ENCODE peak calls at places on chromosome 9, in ten cellular contexts. H, U, E, L, N, G, S, W, R and Z are unnamed samples.

GRCh38 chr9:33257276-33257675 is 7.2 kb downstream of the BAG1 start:
- DNase-seq in H (no peak), U (no peak), E (no peak), L (no peak), N (no peak), G (no peak), S (no peak), W (peak; percentile 0), R (no peak), Z (no peak)

GRCh38 chr9:34552606-34552981 is 29.8 kb upstream of the ENHO start:
- DNase-seq in H (peak; percentile 54), U (no peak), E (no peak), L (no peak), N (no peak), G (no peak), S (no peak), W (no peak), R (no peak), Z (peak; percentile 35)

GRCh38 chr9:133739408-133740280 is 1.5 kb upstream of the SARDH start:
- DNase-seq in H (no peak), U (no peak), E (no peak), L (no peak), N (no peak), G (no peak), S (no peak), W (no peak), R (no peak), Z (peak; percentile 62)

GRCh38 chr9:110536802-110537201 is 42.7 kb downstream of the SVEP1 start:
- DNase-seq in H (no peak), U (no peak), E (no peak), L (no peak), N (no peak), G (no peak), S (no peak), W (no peak), R (no peak), Z (no peak)

GRCh38 chr9:36006541-36006940 is 30.2 kb upstream of the RECK start:
- DNase-seq in H (no peak), U (no peak), E (no peak), L (no peak), N (no peak), G (no peak), S (no peak), W (no peak), R (no peak), Z (no peak)

GRCh38 chr9:92406506-92406905 is 2.1 kb upstream of the OGN start:
- DNase-seq in H (peak; percentile 79), U (peak; percentile 26), E (peak; percentile 3), L (no peak), N (no peak), G (no peak), S (peak; percentile 21), W (no peak), R (peak; percentile 65), Z (peak; percentile 69)

GRCh38 chr9:38240051-38240450 is 152.5 kb upstream of the ALDH1B1 start:
- DNase-seq in H (no peak), U (no peak), E (no peak), L (no peak), N (no peak), G (no peak), S (no peak), W (peak; percentile 14), R (no peak), Z (no peak)

GRCh38 chr9:124969401-124969800 is 28.5 kb upstream of the GOLGA1 start:
- DNase-seq in H (no peak), U (no peak), E (no peak), L (no peak), N (no peak), G (no peak), S (no peak), W (no peak), R (no peak), Z (no peak)

GRCh38 chr9:87112656-87113055 is 165.3 kb upstream of the GAS1 start:
- DNase-seq in H (no peak), U (no peak), E (no peak), L (no peak), N (no peak), G (no peak), S (no peak), W (no peak), R (no peak), Z (no peak)

GRCh38 chr9:89655990-89656657 is 51.3 kb downstream of the GADD45G start:
- DNase-seq in H (peak; percentile 83), U (no peak), E (no peak), L (no peak), N (no peak), G (no peak), S (no peak), W (no peak), R (no peak), Z (peak; percentile 72)

GRCh38 chr9:68545033-68545705 is 4.5 kb upstream of the TMEM252 start:
- DNase-seq in H (no peak), U (no peak), E (no peak), L (no peak), N (no peak), G (no peak), S (peak; percentile 32), W (no peak), R (no peak), Z (no peak)

GRCh38 chr9:68548241-68548640 is 7.6 kb upstream of the TMEM252 start:
- DNase-seq in H (no peak), U (no peak), E (no peak), L (no peak), N (no peak), G (no peak), S (no peak), W (no peak), R (no peak), Z (no peak)

GRCh38 chr9:68551191-68551590 is 10.5 kb upstream of the TMEM252 start:
- DNase-seq in H (no peak), U (peak; percentile 60), E (no peak), L (no peak), N (no peak), G (peak; percentile 66), S (peak; percentile 12), W (no peak), R (no peak), Z (no peak)

GRCh38 chr9:68547417-68547816 is 6.7 kb upstream of the TMEM252 start:
- DNase-seq in H (no peak), U (no peak), E (no peak), L (no peak), N (no peak), G (no peak), S (no peak), W (no peak), R (no peak), Z (no peak)

DNA sequence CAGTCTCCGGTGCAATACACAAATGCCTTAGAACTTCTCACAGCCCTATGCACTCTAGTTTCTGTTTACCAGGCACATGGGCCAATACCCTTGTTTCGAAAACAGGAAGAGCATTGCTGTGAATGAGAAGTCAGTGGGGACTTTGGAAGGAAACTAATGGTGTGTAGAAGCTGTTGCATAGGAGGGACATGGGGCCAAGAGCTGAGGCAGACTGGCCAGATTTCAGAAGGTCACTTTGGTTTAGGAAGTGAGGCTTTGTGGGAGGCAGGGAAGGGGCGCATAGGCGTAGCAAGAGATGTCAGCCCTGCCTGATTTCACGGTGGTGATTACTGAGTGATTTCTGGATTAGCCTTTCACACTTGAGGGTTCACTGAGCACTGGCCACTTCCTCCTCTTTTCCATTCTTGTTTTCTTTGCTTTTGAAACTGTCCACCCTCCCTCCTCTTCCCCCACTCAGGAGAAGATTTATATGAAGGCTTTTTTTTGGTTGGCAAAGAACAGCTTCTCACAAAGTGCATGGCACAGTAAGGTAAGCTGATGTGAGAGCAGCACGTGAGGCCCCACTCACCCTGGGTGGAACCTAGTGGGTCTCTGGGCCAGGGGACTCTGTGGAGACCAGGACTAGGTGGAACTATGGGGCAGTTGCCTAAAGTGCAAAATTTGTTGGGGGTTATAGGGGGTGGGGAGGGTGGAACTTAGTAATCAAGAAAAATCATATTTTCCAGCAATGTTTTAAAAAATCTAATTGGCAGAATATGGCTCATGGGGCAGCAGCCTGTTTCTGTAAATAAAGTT is 6.1 kb upstream of the TMEM252 start:
- DNase-seq in H (no peak), U (no peak), E (peak; percentile 28), L (no peak), N (no peak), G (no peak), S (peak; percentile 86), W (no peak), R (no peak), Z (no peak)
- H3K27ac ChIP-seq in H (peak overlapping the region; percentile 84), U (peak overlapping the region; percentile 49), E (peak overlapping the region; percentile 82), L (no peak overlapping the region), N (no peak overlapping the region), G (peak overlapping the region; percentile 18), S (peak overlapping the region; percentile 88), W (no peak overlapping the region), R (no peak overlapping the region), Z (peak overlapping the region; percentile 30)

GRCh38 chr9:127790094-127790855 is 4.4 kb downstream of the CDK9 start:
- DNase-seq in H (no peak), U (no peak), E (no peak), L (no peak), N (no peak), G (no peak), S (no peak), W (no peak), R (no peak), Z (no peak)

GRCh38 chr9:127794001-127794791 is 8.4 kb downstream of the CDK9 start:
- DNase-seq in H (no peak), U (no peak), E (no peak), L (no peak), N (no peak), G (peak; percentile 66), S (no peak), W (no peak), R (no peak), Z (no peak)

GRCh38 chr9:127791085-127791484 is 5.3 kb downstream of the CDK9 start:
- DNase-seq in H (no peak), U (no peak), E (no peak), L (no peak), N (no peak), G (no peak), S (no peak), W (no peak), R (no peak), Z (no peak)

GRCh38 chr9:127792417-127793031 is 6.7 kb downstream of the CDK9 start:
- DNase-seq in H (no peak), U (no peak), E (no peak), L (no peak), N (no peak), G (no peak), S (no peak), W (no peak), R (no peak), Z (no peak)

GRCh38 chr9:127793093-127793708 is 7.4 kb downstream of the CDK9 start:
- DNase-seq in H (no peak), U (no peak), E (no peak), L (no peak), N (no peak), G (peak; percentile 48), S (no peak), W (no peak), R (peak; percentile 45), Z (no peak)
- TF ChIP-seq POLR2AphosphoS5 in H (no peak), U (peak; percentile 20), E (no peak), L (no peak), N (peak; percentile 42), G (peak; percentile 37), S (peak; percentile 49), W (peak; percentile 76), R (peak; percentile 40), Z (no peak)

GRCh38 chr9:3330792-3331420 is 194.9 kb downstream of the RFX3 start:
- DNase-seq in H (no peak), U (no peak), E (no peak), L (no peak), N (no peak), G (no peak), S (no peak), W (no peak), R (no peak), Z (no peak)
- H3K27ac ChIP-seq in H (no peak overlapping the region), U (no peak overlapping the region), E (no peak overlapping the region), L (no peak overlapping the region), N (no peak overlapping the region), G (no peak overlapping the region), S (no peak overlapping the region), W (no peak overlapping the region), R (no peak overlapping the region), Z (no peak overlapping the region)

GRCh38 chr9:76828462-76828861 is 64.2 kb downstream of the PCA3 start:
- DNase-seq in H (no peak), U (no peak), E (no peak), L (no peak), N (no peak), G (no peak), S (no peak), W (no peak), R (no peak), Z (peak; percentile 65)
- TF ChIP-seq POLR2AphosphoS5 in H (no peak), U (no peak), E (no peak), L (no peak), N (no peak), G (no peak), S (no peak), W (no peak), R (no peak), Z (no peak)